ENCODE peak calls at places on chromosomes 5 and 9, in nine cellular contexts. One of them, this sample, is unnamed. For H3K4me1, the result is how much of the 10 kb centered on the place peaks cover.

GRCh38 chr9:129582865-129583264 is 38.0 kb downstream of the C9orf50 start:
- DNase-seq in adrenal gland: no peak
- DNase-seq in GM23248: no peak
- DNase-seq in uterus: no peak
- DNase-seq in CD8-positive, alpha-beta memory T cell: no peak
- DNase-seq in tibial artery: no peak
- DNase-seq in CD4-positive, alpha-beta memory T cell: no peak
- DNase-seq in Panc1: no peak
- DNase-seq in mesendoderm: no peak
- DNase-seq in this sample: no peak

GRCh38 chr5:153767221-153768218 is 271.2 kb downstream of the FAM114A2 start:
- DNase-seq in adrenal gland: no peak
- DNase-seq in GM23248: no peak
- DNase-seq in uterus: no peak
- DNase-seq in CD8-positive, alpha-beta memory T cell: no peak
- DNase-seq in tibial artery: no peak
- DNase-seq in CD4-positive, alpha-beta memory T cell: no peak
- DNase-seq in Panc1: no peak
- DNase-seq in mesendoderm: peak
- DNase-seq in this sample: no peak

GRCh38 chr5:59618644-59619043 is 274.9 kb downstream of the PDE4D start:
- DNase-seq in adrenal gland: no peak
- DNase-seq in GM23248: no peak
- DNase-seq in uterus: no peak
- DNase-seq in CD8-positive, alpha-beta memory T cell: no peak
- DNase-seq in tibial artery: no peak
- DNase-seq in CD4-positive, alpha-beta memory T cell: no peak
- DNase-seq in Panc1: no peak
- DNase-seq in mesendoderm: no peak
- DNase-seq in this sample: no peak

GRCh38 chr9:95854386-95855015 is 21.0 kb upstream of the ERCC6L2 start:
- DNase-seq in adrenal gland: no peak
- DNase-seq in GM23248: peak
- DNase-seq in uterus: no peak
- DNase-seq in CD8-positive, alpha-beta memory T cell: no peak
- DNase-seq in tibial artery: no peak
- DNase-seq in CD4-positive, alpha-beta memory T cell: no peak
- DNase-seq in Panc1: no peak
- DNase-seq in mesendoderm: no peak
- DNase-seq in this sample: no peak

GRCh38 chr5:127290019-127290945 is at the start of gene MEGF10:
- DNase-seq in adrenal gland: peak
- DNase-seq in GM23248: peak
- DNase-seq in uterus: peak
- DNase-seq in CD8-positive, alpha-beta memory T cell: no peak
- DNase-seq in tibial artery: no peak
- DNase-seq in CD4-positive, alpha-beta memory T cell: no peak
- DNase-seq in Panc1: no peak
- DNase-seq in mesendoderm: peak
- DNase-seq in this sample: no peak

GRCh38 chr9:36163049-36163839 is 5.9 kb upstream of the CCIN start:
- DNase-seq in adrenal gland: peak
- DNase-seq in GM23248: peak
- DNase-seq in uterus: peak
- DNase-seq in CD8-positive, alpha-beta memory T cell: peak
- DNase-seq in tibial artery: peak
- DNase-seq in CD4-positive, alpha-beta memory T cell: no peak
- DNase-seq in Panc1: no peak
- DNase-seq in mesendoderm: peak
- DNase-seq in this sample: no peak

GRCh38 chr5:171622010-171622409 is 163.6 kb upstream of the SMIM23 start:
- DNase-seq in adrenal gland: no peak
- DNase-seq in GM23248: peak
- DNase-seq in uterus: no peak
- DNase-seq in CD8-positive, alpha-beta memory T cell: no peak
- DNase-seq in tibial artery: no peak
- DNase-seq in CD4-positive, alpha-beta memory T cell: no peak
- DNase-seq in Panc1: no peak
- DNase-seq in mesendoderm: no peak
- DNase-seq in this sample: no peak

GRCh38 chr5:34460496-34460895 is 195.6 kb upstream of the RAI14 start:
- DNase-seq in adrenal gland: no peak
- DNase-seq in GM23248: peak
- DNase-seq in uterus: no peak
- DNase-seq in CD8-positive, alpha-beta memory T cell: no peak
- DNase-seq in tibial artery: no peak
- DNase-seq in CD4-positive, alpha-beta memory T cell: no peak
- DNase-seq in Panc1: no peak
- DNase-seq in mesendoderm: no peak
- DNase-seq in this sample: no peak

GRCh38 chr9:91348191-91348790 is 13.4 kb downstream of the AUH start:
- DNase-seq in adrenal gland: no peak
- DNase-seq in GM23248: no peak
- DNase-seq in uterus: no peak
- DNase-seq in CD8-positive, alpha-beta memory T cell: no peak
- DNase-seq in tibial artery: no peak
- DNase-seq in CD4-positive, alpha-beta memory T cell: no peak
- DNase-seq in Panc1: no peak
- DNase-seq in mesendoderm: no peak
- DNase-seq in this sample: no peak

GRCh38 chr9:134145262-134145661 is 9.4 kb downstream of the WDR5 start:
- DNase-seq in adrenal gland: no peak
- DNase-seq in GM23248: no peak
- DNase-seq in uterus: no peak
- DNase-seq in CD8-positive, alpha-beta memory T cell: no peak
- DNase-seq in tibial artery: no peak
- DNase-seq in CD4-positive, alpha-beta memory T cell: no peak
- DNase-seq in Panc1: no peak
- DNase-seq in mesendoderm: no peak
- DNase-seq in this sample: no peak

GRCh38 chr5:40587284-40587882 is 92.3 kb upstream of the PTGER4 start:
- DNase-seq in adrenal gland: no peak
- DNase-seq in GM23248: no peak
- DNase-seq in uterus: no peak
- DNase-seq in CD8-positive, alpha-beta memory T cell: no peak
- DNase-seq in tibial artery: no peak
- DNase-seq in CD4-positive, alpha-beta memory T cell: no peak
- DNase-seq in Panc1: no peak
- DNase-seq in mesendoderm: peak
- DNase-seq in this sample: no peak

GRCh38 chr9:108545446-108545845 is 310.3 kb downstream of the ACTL7B start:
- DNase-seq in adrenal gland: no peak
- DNase-seq in GM23248: no peak
- DNase-seq in uterus: no peak
- DNase-seq in CD8-positive, alpha-beta memory T cell: no peak
- DNase-seq in tibial artery: no peak
- DNase-seq in CD4-positive, alpha-beta memory T cell: no peak
- DNase-seq in Panc1: no peak
- DNase-seq in mesendoderm: no peak
- DNase-seq in this sample: no peak

GRCh38 chr5:110086658-110087388 is 397.1 kb downstream of the MAN2A1 start:
- DNase-seq in adrenal gland: no peak
- DNase-seq in GM23248: peak
- DNase-seq in uterus: peak
- DNase-seq in CD8-positive, alpha-beta memory T cell: peak
- DNase-seq in tibial artery: peak
- DNase-seq in CD4-positive, alpha-beta memory T cell: peak
- DNase-seq in Panc1: peak
- DNase-seq in mesendoderm: no peak
- DNase-seq in this sample: no peak

GRCh38 chr5:9498541-9499497 is 47.1 kb downstream of the SEMA5A start:
- DNase-seq in adrenal gland: no peak
- DNase-seq in GM23248: peak
- DNase-seq in uterus: no peak
- DNase-seq in CD8-positive, alpha-beta memory T cell: no peak
- DNase-seq in tibial artery: no peak
- DNase-seq in CD4-positive, alpha-beta memory T cell: no peak
- DNase-seq in Panc1: no peak
- DNase-seq in mesendoderm: peak
- DNase-seq in this sample: no peak

GRCh38 chr5:102527547-102527946 is 28.7 kb upstream of the SLCO6A1 start:
- DNase-seq in adrenal gland: no peak
- DNase-seq in GM23248: no peak
- DNase-seq in uterus: no peak
- DNase-seq in CD8-positive, alpha-beta memory T cell: no peak
- DNase-seq in tibial artery: no peak
- DNase-seq in CD4-positive, alpha-beta memory T cell: no peak
- DNase-seq in Panc1: no peak
- DNase-seq in mesendoderm: no peak
- DNase-seq in this sample: no peak

GRCh38 chr9:38198140-38198539 is 129.1 kb upstream of the SHB start:
- DNase-seq in adrenal gland: no peak
- DNase-seq in GM23248: no peak
- DNase-seq in uterus: no peak
- DNase-seq in CD8-positive, alpha-beta memory T cell: no peak
- DNase-seq in tibial artery: no peak
- DNase-seq in CD4-positive, alpha-beta memory T cell: no peak
- DNase-seq in Panc1: no peak
- DNase-seq in mesendoderm: no peak
- DNase-seq in this sample: no peak

GRCh38 chr5:154287136-154287535 is 96.6 kb downstream of the GALNT10 start:
- DNase-seq in adrenal gland: peak
- DNase-seq in GM23248: peak
- DNase-seq in uterus: no peak
- DNase-seq in CD8-positive, alpha-beta memory T cell: no peak
- DNase-seq in tibial artery: no peak
- DNase-seq in CD4-positive, alpha-beta memory T cell: no peak
- DNase-seq in Panc1: no peak
- DNase-seq in mesendoderm: peak
- DNase-seq in this sample: no peak

GRCh38 chr5:21391506-21391905 is 1403.5 kb upstream of the CDH18 start:
- DNase-seq in adrenal gland: no peak
- DNase-seq in GM23248: peak
- DNase-seq in uterus: no peak
- DNase-seq in CD8-positive, alpha-beta memory T cell: no peak
- DNase-seq in tibial artery: no peak
- DNase-seq in CD4-positive, alpha-beta memory T cell: no peak
- DNase-seq in Panc1: no peak
- DNase-seq in mesendoderm: no peak
- DNase-seq in this sample: no peak

GRCh38 chr9:129773262-129774048 is 20.6 kb upstream of the PTGES start:
- DNase-seq in adrenal gland: peak
- DNase-seq in GM23248: peak
- DNase-seq in uterus: no peak
- DNase-seq in CD8-positive, alpha-beta memory T cell: no peak
- DNase-seq in tibial artery: peak
- DNase-seq in CD4-positive, alpha-beta memory T cell: no peak
- DNase-seq in Panc1: no peak
- DNase-seq in mesendoderm: no peak
- DNase-seq in this sample: no peak

GRCh38 chr9:117444466-117444865 is 29.6 kb upstream of the ASTN2 start:
- DNase-seq in adrenal gland: no peak
- DNase-seq in GM23248: no peak
- DNase-seq in uterus: no peak
- DNase-seq in CD8-positive, alpha-beta memory T cell: no peak
- DNase-seq in tibial artery: no peak
- DNase-seq in CD4-positive, alpha-beta memory T cell: no peak
- DNase-seq in Panc1: no peak
- DNase-seq in mesendoderm: no peak
- DNase-seq in this sample: no peak

GRCh38 chr9:133050142-133050541 is 11.6 kb upstream of the CEL start:
- DNase-seq in adrenal gland: no peak
- DNase-seq in GM23248: no peak
- DNase-seq in uterus: no peak
- DNase-seq in CD8-positive, alpha-beta memory T cell: no peak
- DNase-seq in tibial artery: no peak
- DNase-seq in CD4-positive, alpha-beta memory T cell: no peak
- DNase-seq in Panc1: no peak
- DNase-seq in mesendoderm: no peak
- DNase-seq in this sample: no peak
- H3K27ac ChIP-seq in adrenal gland: no peak
- H3K27ac ChIP-seq in GM23248: no peak
- H3K27ac ChIP-seq in uterus: no peak
- H3K27ac ChIP-seq in CD8-positive, alpha-beta memory T cell: no peak
- H3K27ac ChIP-seq in tibial artery: no peak
- H3K27ac ChIP-seq in CD4-positive, alpha-beta memory T cell: no peak
- H3K27ac ChIP-seq in Panc1: no peak
- H3K27ac ChIP-seq in mesendoderm: no peak
- H3K27ac ChIP-seq in this sample: no peak

DNA sequence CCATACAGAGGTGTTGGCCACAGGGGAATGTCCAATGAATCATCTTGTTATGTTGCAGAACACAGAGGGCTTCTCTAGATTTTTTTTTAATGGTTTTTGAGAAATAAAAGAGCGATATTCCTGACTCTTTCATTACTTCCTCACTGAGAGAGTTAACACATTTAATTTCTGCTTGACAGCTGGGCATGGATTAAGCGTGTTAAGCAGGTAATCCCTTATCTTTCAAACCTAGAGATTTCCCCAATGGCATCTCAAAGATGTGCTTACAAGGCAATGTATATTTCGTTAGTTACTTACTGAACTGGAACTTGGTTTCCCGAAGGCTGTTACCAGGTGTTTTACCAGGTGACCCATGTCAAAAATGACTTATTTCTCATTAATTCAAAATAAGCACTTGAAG is 21.8 kb upstream of the ADCY2 start:
- DNase-seq in adrenal gland: no peak
- DNase-seq in GM23248: no peak
- DNase-seq in uterus: no peak
- DNase-seq in CD8-positive, alpha-beta memory T cell: no peak
- DNase-seq in tibial artery: no peak
- DNase-seq in CD4-positive, alpha-beta memory T cell: no peak
- DNase-seq in Panc1: no peak
- DNase-seq in mesendoderm: no peak
- DNase-seq in this sample: no peak
- H3K4me1 ChIP-seq in adrenal gland: under half
- H3K4me1 ChIP-seq in GM23248: under half
- H3K4me1 ChIP-seq in uterus: under half
- H3K4me1 ChIP-seq in CD8-positive, alpha-beta memory T cell: under half
- H3K4me1 ChIP-seq in tibial artery: under half
- H3K4me1 ChIP-seq in CD4-positive, alpha-beta memory T cell: under half
- H3K4me1 ChIP-seq in Panc1: under half
- H3K4me1 ChIP-seq in mesendoderm: under half
- H3K4me1 ChIP-seq in this sample: under half

GRCh38 chr5:170393235-170393634 is 4.1 kb upstream of the KCNMB1 start:
- DNase-seq in adrenal gland: no peak
- DNase-seq in GM23248: peak
- DNase-seq in uterus: no peak
- DNase-seq in CD8-positive, alpha-beta memory T cell: no peak
- DNase-seq in tibial artery: no peak
- DNase-seq in CD4-positive, alpha-beta memory T cell: no peak
- DNase-seq in Panc1: no peak
- DNase-seq in mesendoderm: no peak
- DNase-seq in this sample: no peak
- H3K4me3 ChIP-seq in adrenal gland: no peak
- H3K4me3 ChIP-seq in GM23248: no peak
- H3K4me3 ChIP-seq in uterus: no peak
- H3K4me3 ChIP-seq in CD8-positive, alpha-beta memory T cell: peak
- H3K4me3 ChIP-seq in tibial artery: no peak
- H3K4me3 ChIP-seq in CD4-positive, alpha-beta memory T cell: no peak
- H3K4me3 ChIP-seq in Panc1: no peak
- H3K4me3 ChIP-seq in mesendoderm: no peak
- H3K4me3 ChIP-seq in this sample: no peak

DNA sequence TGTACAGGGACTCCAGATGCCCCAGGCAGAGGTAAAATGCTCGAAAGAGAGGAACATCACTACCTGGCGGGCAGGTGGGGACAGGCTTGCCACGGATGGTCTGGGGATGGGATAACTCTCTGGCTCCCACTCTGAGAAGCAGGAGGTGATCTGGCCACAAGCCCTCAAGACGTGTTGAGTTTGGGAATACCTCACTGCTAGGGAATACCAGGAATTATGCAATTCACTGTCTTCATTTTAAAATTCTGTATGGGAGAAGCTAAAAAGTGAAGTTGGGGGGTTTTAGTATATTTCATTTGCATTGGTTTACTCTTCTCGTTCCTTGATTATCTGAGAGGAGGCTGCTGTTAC is 510.4 kb downstream of the CCDC171 start:
- DNase-seq in adrenal gland: no peak
- DNase-seq in GM23248: no peak
- DNase-seq in uterus: no peak
- DNase-seq in CD8-positive, alpha-beta memory T cell: no peak
- DNase-seq in tibial artery: no peak
- DNase-seq in CD4-positive, alpha-beta memory T cell: no peak
- DNase-seq in Panc1: no peak
- DNase-seq in mesendoderm: no peak
- DNase-seq in this sample: no peak
- H3K27ac ChIP-seq in adrenal gland: no peak
- H3K27ac ChIP-seq in GM23248: no peak
- H3K27ac ChIP-seq in uterus: no peak
- H3K27ac ChIP-seq in CD8-positive, alpha-beta memory T cell: no peak
- H3K27ac ChIP-seq in tibial artery: no peak
- H3K27ac ChIP-seq in CD4-positive, alpha-beta memory T cell: no peak
- H3K27ac ChIP-seq in Panc1: no peak
- H3K27ac ChIP-seq in mesendoderm: no peak
- H3K27ac ChIP-seq in this sample: no peak

This sample was measured in effector memory CD4-positive, alpha-beta T cell.